ENCODE peak calls at places on chromosomes 6 and 20, in four cellular contexts. N, Y, Z and B are unnamed samples.
A peak's percentile ranks its signal among the peaks of the same experiment; 100 is the strongest.

GRCh38 chr6:155311076-155311475 is 3.2 kb downstream of the TFB1M start:
- DNase-seq in N (no peak), Y (no peak), Z (no peak), B (no peak)

GRCh38 chr6:144912474-144912873 is 627.3 kb downstream of the UTRN start:
- DNase-seq in N (peak; percentile 90), Y (no peak), Z (peak; percentile 10), B (peak; percentile 71)

GRCh38 chr20:23449400-23449799 is 3.3 kb downstream of the CST11 start:
- DNase-seq in N (no peak), Y (no peak), Z (no peak), B (no peak)

GRCh38 chr6:42428326-42429041 is 23.2 kb downstream of the TRERF1 start:
- DNase-seq in N (peak; percentile 63), Y (no peak), Z (no peak), B (no peak)

GRCh38 chr6:134295953-134296553 is 21.9 kb downstream of the SGK1 start:
- DNase-seq in N (peak; percentile 96), Y (peak; percentile 80), Z (peak; percentile 17), B (peak; percentile 87)

GRCh38 chr6:30990422-30991086 is 7.0 kb downstream of the MUC21 start:
- DNase-seq in N (no peak), Y (peak; percentile 79), Z (peak; percentile 39), B (no peak)

GRCh38 chr6:151702851-151703629 is 104.4 kb upstream of the ESR1 start:
- DNase-seq in N (peak; percentile 26), Y (no peak), Z (no peak), B (peak; percentile 63)

GRCh38 chr6:34334796-34335416 is 57.6 kb downstream of the NUDT3 start:
- DNase-seq in N (peak; percentile 10), Y (no peak), Z (no peak), B (no peak)

GRCh38 chr6:2221724-2222274 is 23.6 kb downstream of the GMDS start:
- DNase-seq in N (no peak), Y (peak; percentile 29), Z (no peak), B (no peak)

GRCh38 chr6:155628315-155628714 is 172.7 kb upstream of the NOX3 start:
- DNase-seq in N (no peak), Y (no peak), Z (no peak), B (no peak)

GRCh38 chr6:158048589-158048988 is 66.9 kb downstream of the SYNJ2 start:
- DNase-seq in N (no peak), Y (no peak), Z (no peak), B (no peak)

GRCh38 chr6:12861603-12862002 is 145.0 kb downstream of the PHACTR1 start:
- DNase-seq in N (no peak), Y (no peak), Z (no peak), B (no peak)

GRCh38 chr6:12923644-12924235 is 207.2 kb downstream of the PHACTR1 start:
- DNase-seq in N (no peak), Y (no peak), Z (no peak), B (peak; percentile 42)

GRCh38 chr20:13995086-13995665 is at the start of gene MACROD2:
- DNase-seq in N (peak; percentile 98), Y (no peak), Z (peak; percentile 98), B (peak; percentile 99)

GRCh38 chr6:134434019-134434949 is 116.4 kb upstream of the SGK1 start:
- DNase-seq in N (no peak), Y (no peak), Z (no peak), B (no peak)

GRCh38 chr20:22411568-22412450 is 172.6 kb downstream of the FOXA2 start:
- DNase-seq in N (peak; percentile 72), Y (no peak), Z (no peak), B (no peak)

GRCh38 chr6:33317668-33318425 is at the start of gene ZBTB22:
- DNase-seq in N (peak; percentile 99), Y (peak; percentile 96), Z (peak; percentile 100), B (peak; percentile 98)
- H3F3A ChIP-seq in N (peaks cover 28% of the 10 kb centered on the region), Y (peaks cover 40% of the 10 kb centered on the region), Z (peaks cover 20% of the 10 kb centered on the region), B (no peaks in the 10 kb centered on the region)

GRCh38 chr6:90123796-90124195 is 172.8 kb downstream of the BACH2 start:
- DNase-seq in N (peak; percentile 42), Y (no peak), Z (no peak), B (no peak)
- H4K20me1 ChIP-seq in N (no peaks in the 10 kb centered on the region), Y (no peaks in the 10 kb centered on the region), Z (no peaks in the 10 kb centered on the region), B (no peaks in the 10 kb centered on the region)

GRCh38 chr6:56999049-56999448 is 44.1 kb downstream of the BEND6 start:
- DNase-seq in N (no peak), Y (no peak), Z (no peak), B (no peak)

GRCh38 chr6:57006101-57006500 is 40.4 kb upstream of the KIAA1586 start:
- DNase-seq in N (no peak), Y (no peak), Z (no peak), B (no peak)

GRCh38 chr6:57004292-57004691 is 42.2 kb upstream of the KIAA1586 start:
- DNase-seq in N (no peak), Y (no peak), Z (no peak), B (no peak)
- H3F3A ChIP-seq in N (no peaks in the 10 kb centered on the region), Y (no peaks in the 10 kb centered on the region), Z (no peaks in the 10 kb centered on the region), B (no peaks in the 10 kb centered on the region)

GRCh38 chr6:149694926-149695325 is 23.0 kb downstream of the LATS1 start:
- DNase-seq in N (no peak), Y (no peak), Z (no peak), B (no peak)

GRCh38 chr6:149686230-149686629 is 31.7 kb downstream of the LATS1 start:
- DNase-seq in N (no peak), Y (no peak), Z (no peak), B (no peak)

GRCh38 chr6:149696904-149697303 is 21.0 kb downstream of the LATS1 start:
- DNase-seq in N (peak; percentile 37), Y (no peak), Z (no peak), B (peak; percentile 36)

GRCh38 chr6:149691201-149691600 is 26.7 kb downstream of the LATS1 start:
- DNase-seq in N (no peak), Y (no peak), Z (no peak), B (no peak)
- H4K20me1 ChIP-seq in N (no peaks in the 10 kb centered on the region), Y (no peaks in the 10 kb centered on the region), Z (peaks cover 4% of the 10 kb centered on the region), B (no peaks in the 10 kb centered on the region)

DNA sequence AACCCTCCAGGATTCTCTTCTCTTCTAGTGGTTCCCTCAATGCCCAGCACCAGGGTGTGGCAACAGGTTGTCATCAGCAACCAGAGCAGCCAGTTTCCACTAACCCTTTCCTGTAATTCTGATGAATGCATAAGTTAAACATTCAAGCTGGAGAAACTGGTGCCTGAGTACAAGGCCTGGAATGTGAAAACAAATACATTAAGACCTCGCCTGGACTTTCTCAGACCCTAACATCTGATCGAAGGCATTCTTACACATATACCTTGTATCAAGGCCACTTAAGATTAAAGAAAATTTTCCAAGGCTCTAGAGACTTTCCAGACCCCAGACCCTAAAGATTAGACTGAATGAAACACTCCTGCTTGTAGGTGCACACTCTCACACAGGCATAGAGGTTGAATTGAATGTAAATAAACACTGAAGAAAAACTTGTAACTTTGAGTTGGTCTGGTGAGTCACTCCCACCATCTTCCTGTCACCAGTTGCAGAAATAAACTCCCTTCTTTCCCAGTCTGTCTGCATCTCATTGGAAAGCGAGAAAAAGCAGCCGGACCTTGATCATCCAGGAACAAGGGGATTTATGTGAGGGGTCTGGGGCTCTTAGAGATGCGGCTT is 9.0 kb downstream of the LRP11 start:
- DNase-seq in N (peak; percentile 92), Y (no peak), Z (no peak), B (peak; percentile 93)
- H3F3A ChIP-seq in N (peaks cover 71% of the 10 kb centered on the region), Y (no peaks in the 10 kb centered on the region), Z (no peaks in the 10 kb centered on the region), B (peaks cover 27% of the 10 kb centered on the region)

DNA sequence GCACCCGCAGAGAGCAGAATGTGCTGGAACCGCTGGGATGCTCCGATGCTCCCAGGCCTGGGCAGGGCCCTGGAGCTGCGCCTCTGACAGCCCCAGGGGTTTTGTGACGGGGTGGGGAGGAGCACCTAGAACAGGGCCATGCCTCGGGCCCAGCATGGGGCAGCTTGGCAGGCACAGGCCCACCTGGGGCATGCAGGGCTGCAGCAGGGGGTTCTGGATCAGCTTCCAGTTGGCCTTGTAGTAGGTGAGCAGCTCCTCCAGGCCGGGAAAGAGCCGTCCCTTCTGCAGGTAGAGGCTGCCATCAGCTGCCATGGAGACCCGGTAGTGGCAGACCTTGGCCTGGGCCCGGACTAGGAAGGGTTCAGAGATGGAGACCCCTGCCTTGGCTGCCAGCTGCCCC is 4.4 kb downstream of the SRMS start:
- DNase-seq in N (no peak), Y (no peak), Z (no peak), B (no peak)
- H4K20me1 ChIP-seq in N (no peaks in the 10 kb centered on the region), Y (no peaks in the 10 kb centered on the region), Z (no peaks in the 10 kb centered on the region), B (no peaks in the 10 kb centered on the region)

DNA sequence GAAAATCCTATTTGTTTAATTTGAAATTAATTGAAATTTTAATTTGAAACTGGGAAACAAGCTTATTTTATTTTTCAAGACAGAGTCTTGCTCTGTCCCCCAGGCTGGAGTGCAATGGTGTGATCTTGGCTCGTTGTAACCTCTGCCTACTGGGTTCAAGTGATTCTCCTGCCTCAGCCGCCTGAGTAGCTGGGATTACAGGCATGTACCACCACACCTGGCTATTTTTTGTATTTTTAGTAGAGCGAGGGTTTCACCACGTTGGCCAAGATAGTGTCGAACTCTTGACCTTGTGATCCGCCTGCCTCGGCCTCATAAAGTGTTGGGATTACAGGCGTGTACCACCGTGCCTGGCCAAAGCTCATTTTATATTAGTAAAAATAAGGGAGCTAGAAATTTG is 4.2 kb downstream of the SRSF3 start:
- DNase-seq in N (no peak), Y (no peak), Z (no peak), B (no peak)
- H3F3A ChIP-seq in N (peaks cover 93% of the 10 kb centered on the region), Y (peaks cover 69% of the 10 kb centered on the region), Z (peaks cover 68% of the 10 kb centered on the region), B (peaks cover 12% of the 10 kb centered on the region)

GRCh38 chr20:38017959-38018358 is 15.3 kb downstream of the TTI1 start:
- DNase-seq in N (no peak), Y (no peak), Z (no peak), B (no peak)

GRCh38 chr20:38021373-38021772 is 11.9 kb downstream of the TTI1 start:
- DNase-seq in N (peak; percentile 11), Y (no peak), Z (no peak), B (peak; percentile 71)

GRCh38 chr20:38023181-38024085 is 9.8 kb downstream of the TTI1 start:
- DNase-seq in N (peak; percentile 45), Y (no peak), Z (no peak), B (peak; percentile 61)

GRCh38 chr20:38013891-38014290 is 19.4 kb downstream of the TTI1 start:
- DNase-seq in N (no peak), Y (no peak), Z (no peak), B (no peak)

DNA sequence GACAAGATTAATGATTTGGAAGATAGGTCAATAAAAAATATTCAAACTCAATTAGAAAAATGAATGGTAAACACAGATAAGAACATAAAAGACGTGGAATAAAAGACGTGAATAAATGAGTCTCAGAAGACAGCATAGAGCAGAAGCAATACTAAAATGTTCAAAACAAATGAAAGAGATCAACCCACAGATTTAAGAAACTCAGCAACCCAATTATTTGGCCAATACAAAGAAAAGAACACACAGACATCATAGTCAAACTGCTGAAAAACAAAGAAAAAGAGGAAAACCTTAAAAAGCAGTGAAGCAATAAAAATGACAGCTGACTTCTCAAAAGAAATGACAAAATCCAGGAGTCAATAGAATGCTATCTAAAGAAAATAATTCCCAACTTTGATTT is 14.9 kb downstream of the TTI1 start:
- DNase-seq in N (no peak), Y (no peak), Z (no peak), B (no peak)
- H4K20me1 ChIP-seq in N (no peaks in the 10 kb centered on the region), Y (no peaks in the 10 kb centered on the region), Z (peaks cover 21% of the 10 kb centered on the region), B (peaks cover 5% of the 10 kb centered on the region)

GRCh38 chr20:38872491-38873049 is 53.6 kb upstream of the FAM83D start:
- DNase-seq in N (no peak), Y (peak; percentile 58), Z (no peak), B (no peak)

GRCh38 chr20:38871560-38871953 is 54.7 kb upstream of the FAM83D start:
- DNase-seq in N (no peak), Y (peak; percentile 53), Z (no peak), B (no peak)

GRCh38 chr20:38872036-38872435 is 54.2 kb upstream of the FAM83D start:
- DNase-seq in N (no peak), Y (peak; percentile 37), Z (no peak), B (peak; percentile 38)

GRCh38 chr20:38873050-38873581 is 53.1 kb upstream of the FAM83D start:
- DNase-seq in N (no peak), Y (peak; percentile 91), Z (no peak), B (no peak)

GRCh38 chr20:38870733-38871559 is 55.3 kb upstream of the FAM83D start:
- DNase-seq in N (peak; percentile 53), Y (peak; percentile 87), Z (peak; percentile 42), B (peak; percentile 89)
- H3F3A ChIP-seq in N (no peaks in the 10 kb centered on the region), Y (peaks cover 66% of the 10 kb centered on the region), Z (peaks cover 4% of the 10 kb centered on the region), B (no peaks in the 10 kb centered on the region)